ENCODE peak calls at places on chromosomes 11 and 22, in four cellular contexts. E, A, O and C are unnamed samples.
A peak's percentile ranks its signal among the peaks of the same experiment; 100 is the strongest.

GRCh38 chr22:21797444-21798221 is 62.0 kb upstream of the YPEL1 start:
- DNase-seq in O (no peak), A (no peak), E (no peak), C (no peak)

GRCh38 chr11:33564856-33565453 is 135.7 kb downstream of the C11orf91 start:
- DNase-seq in O (no peak), A (no peak), E (no peak), C (no peak)

GRCh38 chr22:29000225-29000556 is 61.4 kb downstream of the C22orf31 start:
- DNase-seq in A (no peak), E (no peak), O (no peak), C (no peak)

GRCh38 chr11:102267602-102268001 is 49.7 kb upstream of the BIRC3 start:
- DNase-seq in E (no peak), A (no peak), O (peak; percentile 32), C (peak; percentile 24)

GRCh38 chr11:404551-405264 is 10.1 kb downstream of the SIGIRR start:
- DNase-seq in O (no peak), E (no peak), A (no peak), C (no peak)

GRCh38 chr11:95832763-95833162 is 42.5 kb downstream of the CEP57 start:
- DNase-seq in A (no peak), O (no peak), E (no peak), C (no peak)

GRCh38 chr11:17382046-17382728 is 6.3 kb downstream of the KCNJ11 start:
- DNase-seq in A (no peak), E (no peak), O (no peak), C (no peak)

GRCh38 chr22:20128902-20129746 is 2.5 kb upstream of the ZDHHC8 start:
- DNase-seq in A (no peak), O (peak; percentile 94), E (peak; percentile 49), C (no peak)

GRCh38 chr11:75430692-75431532 is 2.1 kb downstream of the KLHL35 start:
- DNase-seq in A (no peak), O (no peak), E (no peak), C (no peak)

GRCh38 chr11:114122668-114123067 is 63.2 kb downstream of the ZBTB16 start:
- DNase-seq in A (no peak), O (no peak), E (no peak), C (no peak)

GRCh38 chr11:89625171-89625570 is 84.9 kb upstream of the TRIM77 start:
- DNase-seq in O (peak; percentile 1), A (no peak), E (no peak), C (no peak)

GRCh38 chr11:44633641-44634040 is 68.2 kb downstream of the CD82 start:
- DNase-seq in A (no peak), O (no peak), E (no peak), C (no peak)

GRCh38 chr11:131998020-131998419 is 627.6 kb downstream of the NTM start:
- DNase-seq in O (no peak), A (no peak), E (no peak), C (no peak)

GRCh38 chr11:19660076-19660475 is 52.6 kb upstream of the NAV2 start:
- DNase-seq in O (peak; percentile 57), A (peak; percentile 61), E (peak; percentile 52), C (peak; percentile 72)

GRCh38 chr22:37259540-37260029 is 15.5 kb upstream of the RAC2 start:
- DNase-seq in E (no peak), O (peak; percentile 39), A (no peak), C (peak; percentile 44)

GRCh38 chr11:67113231-67113721 is 5.8 kb upstream of the KDM2A start:
- DNase-seq in O (no peak), E (no peak), A (peak; percentile 79), C (no peak)

GRCh38 chr11:76335827-76336226 is 45.1 kb downstream of the THAP12 start:
- DNase-seq in E (no peak), A (no peak), O (no peak), C (no peak)

GRCh38 chr11:58573451-58574104 is 2.1 kb downstream of the LPXN start:
- DNase-seq in A (no peak), E (no peak), O (no peak), C (peak; percentile 24)

GRCh38 chr11:119100246-119100959 is 1.2 kb downstream of the DPAGT1 start:
- DNase-seq in O (peak; percentile 40), A (no peak), E (peak; percentile 62), C (peak; percentile 51)

GRCh38 chr11:80390546-80390945 is 949.7 kb upstream of the TENM4 start:
- DNase-seq in O (no peak), A (no peak), E (no peak), C (no peak)

GRCh38 chr22:36325163-36326031 is 62.4 kb downstream of the MYH9 start:
- DNase-seq in E (no peak), O (no peak), A (no peak), C (no peak)

GRCh38 chr11:104275992-104276391 is 112.0 kb upstream of the PDGFD start:
- DNase-seq in A (no peak), E (no peak), O (no peak), C (no peak)

GRCh38 chr22:36351921-36352774 is 35.6 kb downstream of the MYH9 start:
- DNase-seq in A (no peak), E (peak; percentile 91), O (no peak), C (no peak)

GRCh38 chr11:31106326-31106725 is 263.2 kb downstream of the DCDC1 start:
- DNase-seq in A (no peak), O (no peak), E (no peak), C (no peak)

GRCh38 chr11:31325162-31325561 is 44.4 kb downstream of the DCDC1 start:
- DNase-seq in E (no peak), O (no peak), A (no peak), C (no peak)

GRCh38 chr22:44335903-44336803 is 23.4 kb upstream of the SHISAL1 start:
- DNase-seq in A (no peak), O (no peak), E (no peak), C (no peak)

GRCh38 chr11:110472858-110473257 is 43.1 kb downstream of the FDX1 start:
- DNase-seq in A (no peak), O (no peak), E (no peak), C (no peak)

GRCh38 chr11:104339383-104339831 is 175.5 kb upstream of the PDGFD start:
- DNase-seq in A (no peak), E (no peak), O (no peak), C (no peak)

GRCh38 chr11:2077061-2077802 is 62.0 kb downstream of the IGF2 start:
- DNase-seq in E (peak; percentile 55), A (no peak), O (no peak), C (peak; percentile 88)

GRCh38 chr11:126072141-126072741 is 9.6 kb upstream of the CDON start:
- DNase-seq in A (no peak), E (peak; percentile 70), O (no peak), C (no peak)

GRCh38 chr11:47923667-47924066 is 56.7 kb upstream of the PTPRJ start:
- DNase-seq in A (no peak), O (no peak), E (no peak), C (no peak)

GRCh38 chr11:117020873-117021564 is 77.2 kb downstream of the SIK3 start:
- DNase-seq in E (peak; percentile 83), A (no peak), O (no peak), C (no peak)

GRCh38 chr11:36702330-36703054 is 104.5 kb upstream of the RAG2 start:
- DNase-seq in O (peak; percentile 63), E (peak; percentile 63), A (peak; percentile 41), C (peak; percentile 73)

GRCh38 chr11:134097146-134097545 is 28.3 kb downstream of the JAM3 start:
- DNase-seq in A (no peak), O (no peak), E (no peak), C (no peak)

GRCh38 chr22:33831207-33831606 is 89.1 kb downstream of the LARGE1 start:
- DNase-seq in O (no peak), E (no peak), A (no peak), C (no peak)

GRCh38 chr11:19711911-19712280 is 741 bp upstream of the NAV2 start:
- DNase-seq in E (no peak), A (no peak), O (peak; percentile 6), C (no peak)

GRCh38 chr11:116973270-116973669 is 125.0 kb downstream of the SIK3 start:
- DNase-seq in E (no peak), A (no peak), O (no peak), C (no peak)

GRCh38 chr11:115334932-115335788 is 169.1 kb downstream of the CADM1 start:
- DNase-seq in E (peak; percentile 19), A (no peak), O (peak; percentile 20), C (peak; percentile 46)

GRCh38 chr11:112096194-112096593 is 9.5 kb downstream of the SDHD start:
- DNase-seq in O (no peak), A (no peak), E (no peak), C (no peak)

DNA sequence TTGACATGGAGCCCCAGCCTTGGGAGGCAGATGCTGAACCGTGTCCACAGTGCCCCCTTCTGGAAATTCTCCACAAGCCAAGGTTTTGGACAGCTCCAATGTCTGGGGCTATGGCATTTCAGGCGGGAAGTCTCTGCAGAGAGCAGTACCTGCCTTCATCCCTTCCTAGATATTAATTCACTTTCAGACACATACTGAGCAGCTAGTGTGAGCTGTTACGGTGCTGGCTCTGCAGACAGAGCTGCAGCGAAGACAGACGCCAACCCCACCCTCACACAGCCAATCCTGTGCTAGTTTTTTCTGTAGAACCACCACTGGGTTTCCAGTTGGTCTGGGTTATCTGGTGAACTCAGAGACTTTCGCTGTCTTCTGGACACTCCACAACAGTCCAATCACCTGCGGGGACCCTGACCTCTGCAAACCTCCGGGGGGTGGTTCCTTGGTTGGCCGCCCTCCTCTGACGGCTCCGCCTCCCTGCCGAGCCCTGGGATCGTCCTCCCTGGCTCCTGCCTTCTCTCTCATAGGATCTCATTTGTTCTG is 9.1 kb downstream of the LMF2 start:
- DNase-seq in O (peak; percentile 84), E (peak; percentile 80), A (no peak), C (peak; percentile 72)
- TF ChIP-seq EP300 in O (no peak), E (no peak), A (no peak), C (no peak)

GRCh38 chr22:40413873-40414272 is 43.5 kb downstream of the SGSM3 start:
- DNase-seq in O (no peak), A (no peak), E (no peak), C (no peak)
- TF ChIP-seq CHD4 in O (no peak), A (no peak), E (no peak), C (no peak)

GRCh38 chr22:23143119-23143518 is 1.3 kb upstream of the RSPH14 start:
- DNase-seq in A (no peak), E (no peak), O (no peak), C (no peak)
- H3K4me1 ChIP-seq in A (peaks cover 59% of the 10 kb centered on the region), E (peaks cover 78% of the 10 kb centered on the region), O (peaks cover 27% of the 10 kb centered on the region), C (peaks cover 20% of the 10 kb centered on the region)

DNA sequence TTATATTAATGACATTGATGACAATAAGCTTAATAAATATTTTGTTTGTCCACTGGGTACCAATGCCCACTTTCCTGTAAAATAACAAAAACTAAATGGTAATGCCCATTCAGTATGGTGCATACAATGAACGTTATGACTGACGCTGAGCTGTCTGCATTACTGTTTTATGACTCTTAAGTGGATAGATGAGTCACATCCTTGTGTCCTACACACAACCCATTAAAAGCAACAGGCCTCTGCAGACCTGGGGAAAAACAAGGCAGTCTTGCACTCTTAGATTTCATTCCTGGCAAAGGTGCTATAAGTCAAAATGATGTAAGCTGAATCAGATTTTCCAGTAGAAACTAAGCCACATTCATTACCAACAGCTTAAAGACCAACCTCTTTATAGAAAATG is 176.3 kb upstream of the TMEM45B start:
- DNase-seq in A (no peak), E (peak; percentile 3), O (no peak), C (peak; percentile 28)
- TF ChIP-seq EP300 in A (no peak), E (no peak), O (no peak), C (no peak)